ENCODE peak calls at places on chromosomes 7 and 10, in four cellular contexts. G, Z, B and O are unnamed samples.
A peak's percentile ranks its signal among the peaks of the same experiment; 100 is the strongest.

GRCh38 chr7:112566392-112567324 is 85.9 kb downstream of the LSMEM1 start:
- DNase-seq in G (no peak), Z (no peak), B (no peak), O (no peak)

GRCh38 chr10:46293832-46294640 is 7.2 kb downstream of the ANTXRL start:
- DNase-seq in G (no peak), Z (no peak), B (peak; percentile 23), O (peak; percentile 39)

GRCh38 chr10:8992009-8992408 is 937.5 kb downstream of the GATA3 start:
- DNase-seq in G (no peak), Z (no peak), B (no peak), O (no peak)

GRCh38 chr7:129225206-129225930 is 538 bp downstream of the AHCYL2 start:
- DNase-seq in G (peak; percentile 49), Z (peak; percentile 72), B (peak; percentile 48), O (peak; percentile 52)

GRCh38 chr7:2572101-2572842 is 13.5 kb downstream of the IQCE start:
- DNase-seq in G (no peak), Z (peak; percentile 49), B (no peak), O (no peak)

GRCh38 chr7:135843214-135843613 is 94.6 kb upstream of the FAM180A start:
- DNase-seq in G (no peak), Z (no peak), B (no peak), O (no peak)

GRCh38 chr7:106717997-106718871 is 57.3 kb upstream of the CCDC71L start:
- DNase-seq in G (peak; percentile 39), Z (peak; percentile 77), B (no peak), O (peak; percentile 48)

GRCh38 chr10:47278152-47278473 is 21.9 kb upstream of the GDF10 start:
- DNase-seq in G (no peak), Z (no peak), B (peak; percentile 59), O (no peak)

GRCh38 chr7:114243019-114243507 is 171.6 kb upstream of the FOXP2 start:
- DNase-seq in G (no peak), Z (peak; percentile 26), B (no peak), O (no peak)

GRCh38 chr7:8147004-8147403 is 115.0 kb downstream of the ICA1 start:
- DNase-seq in G (no peak), Z (no peak), B (no peak), O (no peak)

GRCh38 chr7:134514663-134515062 is 12.7 kb upstream of the AKR1B10 start:
- DNase-seq in G (no peak), Z (peak; percentile 84), B (no peak), O (no peak)

GRCh38 chr7:158252081-158252836 is 335.4 kb downstream of the PTPRN2 start:
- DNase-seq in G (no peak), Z (no peak), B (no peak), O (no peak)

GRCh38 chr7:104848386-104848990 is 165.5 kb upstream of the KMT2E start:
- DNase-seq in G (peak; percentile 40), Z (peak; percentile 72), B (no peak), O (peak; percentile 42)

GRCh38 chr7:29370531-29371314 is 176.1 kb downstream of the CHN2 start:
- DNase-seq in G (no peak), Z (peak; percentile 75), B (peak; percentile 36), O (no peak)

GRCh38 chr10:121069061-121069850 is 218.1 kb downstream of the WDR11 start:
- DNase-seq in G (no peak), Z (no peak), B (no peak), O (no peak)

GRCh38 chr10:95655571-95656290 is 780 bp downstream of the ALDH18A1 start:
- DNase-seq in G (no peak), Z (peak; percentile 39), B (no peak), O (no peak)

GRCh38 chr10:91335147-91335546 is 75.0 kb upstream of the HECTD2 start:
- DNase-seq in G (no peak), Z (no peak), B (no peak), O (no peak)

GRCh38 chr10:3119796-3120459 is 52.6 kb downstream of the PFKP start:
- DNase-seq in G (no peak), Z (no peak), B (no peak), O (no peak)

GRCh38 chr7:69349291-69349690 is 249.0 kb upstream of the AUTS2 start:
- DNase-seq in G (no peak), Z (no peak), B (no peak), O (no peak)